ENCODE peak calls at places on chromosomes 13 and 19, in six cellular contexts. X is aorta, I is cardiac muscle cell, C is DND-41, P is stomach, U is heart right ventricle. D is an unnamed sample. For H3K9me3, the result is how much of the 10 kb centered on the place peaks cover.

GRCh38 chr13:108769213-108770070 is 140.0 kb downstream of the MYO16 start:
- DNase-seq in X (no peak), I (no peak), C (no peak), P (no peak), U (no peak), D (no peak)

GRCh38 chr13:110590577-110590976 is 24.8 kb upstream of the NAXD start:
- DNase-seq in X (no peak), I (no peak), C (no peak), P (peak), U (no peak), D (no peak)

GRCh38 chr13:44052843-44053607 is 173.3 kb downstream of the LACC1 start:
- DNase-seq in X (peak), I (peak), C (no peak), P (no peak), U (no peak), D (no peak)

GRCh38 chr13:50222569-50223332 is 207.5 kb downstream of the KCNRG start:
- DNase-seq in X (peak), I (peak), C (no peak), P (peak), U (peak), D (no peak)

GRCh38 chr13:28492527-28493367 is 2.2 kb downstream of the FLT1 start:
- DNase-seq in X (no peak), I (no peak), C (peak), P (no peak), U (no peak), D (no peak)

GRCh38 chr13:67223742-67224141 is 6.4 kb downstream of the PCDH9 start:
- DNase-seq in X (no peak), I (no peak), C (no peak), P (no peak), U (no peak), D (no peak)

GRCh38 chr13:50732712-50733111 is 110.8 kb downstream of the DLEU7 start:
- DNase-seq in X (no peak), I (peak), C (no peak), P (no peak), U (no peak), D (no peak)

GRCh38 chr13:113882716-113883115 is 18.8 kb upstream of the GAS6 start:
- DNase-seq in X (peak), I (no peak), C (no peak), P (no peak), U (no peak), D (no peak)

GRCh38 chr13:74794147-74794546 is 659.9 kb upstream of the KLF12 start:
- DNase-seq in X (no peak), I (no peak), C (peak), P (no peak), U (no peak), D (no peak)

GRCh38 chr19:18660051-18660910 is 23.2 kb upstream of the CRTC1 start:
- DNase-seq in X (peak), I (peak), C (no peak), P (no peak), U (peak), D (no peak)

GRCh38 chr13:48184260-48184659 is 48.7 kb upstream of the ITM2B start:
- DNase-seq in X (no peak), I (no peak), C (no peak), P (no peak), U (no peak), D (no peak)

GRCh38 chr19:38952395-38953165 is 21.8 kb downstream of the MRPS12 start:
- DNase-seq in X (no peak), I (peak), C (peak), P (peak), U (no peak), D (peak)

GRCh38 chr13:39855236-39855635 is 199.8 kb downstream of the COG6 start:
- DNase-seq in X (no peak), I (peak), C (no peak), P (no peak), U (no peak), D (no peak)

GRCh38 chr13:35514801-35515502 is 38.5 kb upstream of the MAB21L1 start:
- DNase-seq in X (no peak), I (no peak), C (no peak), P (no peak), U (no peak), D (no peak)

GRCh38 chr13:98581971-98582702 is 5.2 kb upstream of the STK24 start:
- DNase-seq in X (no peak), I (peak), C (no peak), P (no peak), U (no peak), D (no peak)

GRCh38 chr13:20359335-20359734 is 127.2 kb upstream of the GJB6 start:
- DNase-seq in X (no peak), I (peak), C (no peak), P (no peak), U (no peak), D (no peak)

GRCh38 chr13:51840917-51841316 is 4.1 kb downstream of the TMEM272 start:
- DNase-seq in X (no peak), I (no peak), C (no peak), P (no peak), U (no peak), D (no peak)

GRCh38 chr19:9945319-9945966 is 9.1 kb upstream of the OLFM2 start:
- DNase-seq in X (peak), I (peak), C (no peak), P (peak), U (peak), D (no peak)

GRCh38 chr13:81171065-81171647 is 830.2 kb upstream of the SPRY2 start:
- DNase-seq in X (no peak), I (peak), C (no peak), P (no peak), U (no peak), D (peak)

GRCh38 chr19:18428173-18428836 is 9.1 kb downstream of the SSBP4 start:
- DNase-seq in X (no peak), I (no peak), C (no peak), P (no peak), U (no peak), D (no peak)

GRCh38 chr19:12872941-12873890 is 8.0 kb downstream of the DNASE2 start:
- DNase-seq in X (no peak), I (peak), C (peak), P (peak), U (no peak), D (peak)

GRCh38 chr13:79735228-79735627 is 254.3 kb downstream of the NDFIP2 start:
- DNase-seq in X (no peak), I (peak), C (no peak), P (no peak), U (no peak), D (no peak)

GRCh38 chr13:30364133-30364532 is 56.8 kb upstream of the KATNAL1 start:
- DNase-seq in X (no peak), I (peak), C (no peak), P (no peak), U (no peak), D (no peak)

GRCh38 chr19:33156354-33156753 is 24.4 kb downstream of the WDR88 start:
- DNase-seq in X (no peak), I (peak), C (no peak), P (no peak), U (no peak), D (no peak)

GRCh38 chr19:40398417-40399056 is 8.6 kb upstream of the HIPK4 start:
- DNase-seq in X (no peak), I (no peak), C (no peak), P (peak), U (no peak), D (peak)

GRCh38 chr19:9940778-9941177 is 4.5 kb upstream of the OLFM2 start:
- DNase-seq in X (no peak), I (no peak), C (no peak), P (no peak), U (no peak), D (no peak)

DNA sequence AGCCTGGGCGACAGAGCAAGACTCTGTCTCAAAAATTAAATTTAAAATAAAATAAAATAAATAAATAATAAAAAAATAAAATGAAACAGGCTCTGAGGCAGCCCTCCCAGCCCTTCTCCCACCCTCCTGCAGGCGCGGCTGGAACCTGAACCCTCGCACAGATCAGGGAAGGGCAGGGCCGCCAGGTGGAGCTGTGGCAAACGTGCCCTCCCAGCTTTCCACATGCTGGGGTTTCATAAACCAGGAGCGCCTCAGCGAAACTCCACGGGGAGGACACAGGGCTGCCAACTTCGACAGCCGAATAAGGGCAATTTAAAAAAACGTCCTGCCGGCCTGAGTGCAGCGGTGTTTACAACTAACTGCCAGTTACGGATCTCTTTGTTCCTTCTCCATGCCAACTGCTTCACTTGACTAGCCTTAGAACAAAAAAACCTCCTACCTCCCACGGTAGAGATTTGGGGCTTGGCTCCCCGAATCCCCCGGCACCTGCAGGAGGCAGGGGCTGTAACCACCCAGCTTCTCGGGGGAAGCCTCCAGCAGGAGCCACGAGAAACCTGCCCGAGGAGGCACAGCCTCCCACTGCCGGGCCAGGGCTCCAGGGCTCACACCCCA is 15.9 kb downstream of the ZNF787 start:
- DNase-seq in X (peak), I (peak), C (no peak), P (peak), U (peak), D (no peak)
- H3K27ac ChIP-seq in X (no peak), I (peak), C (no peak), P (peak), U (no peak), D (no peak)

DNA sequence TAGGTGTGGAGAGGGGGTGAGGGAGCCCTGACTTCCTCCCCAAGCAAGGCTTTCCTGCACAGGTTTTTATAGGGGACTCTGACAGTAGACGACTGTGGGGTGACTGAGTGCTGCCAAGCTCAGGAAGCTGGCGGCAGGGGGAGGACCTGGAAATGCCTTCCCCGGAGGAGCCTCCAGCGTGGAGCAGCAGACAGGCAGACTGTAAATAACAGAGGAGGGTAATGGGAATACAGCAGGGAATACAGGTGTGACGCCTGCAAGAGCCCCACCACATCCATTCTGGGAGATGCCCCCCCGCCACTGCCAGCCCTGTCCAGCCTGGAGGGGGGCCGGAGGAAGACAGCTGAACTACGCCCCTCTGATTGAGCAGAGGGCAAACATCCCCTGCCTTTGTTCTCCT is 190.4 kb downstream of the UQCRFS1 start:
- DNase-seq in X (peak), I (no peak), C (no peak), P (no peak), U (no peak), D (no peak)
- H3K9me3 ChIP-seq in X (under half), I (under half), C (under half), P (under half), U (under half), D (under half)

GRCh38 chr19:30255783-30256509 is 116.2 kb upstream of the ZNF536 start:
- DNase-seq in X (no peak), I (no peak), C (no peak), P (no peak), U (no peak), D (no peak)
- H3K27ac ChIP-seq in X (no peak), I (no peak), C (no peak), P (no peak), U (no peak), D (no peak)

GRCh38 chr19:6967962-6968361 is 53.3 kb downstream of the MBD3L2B start:
- DNase-seq in X (no peak), I (no peak), C (no peak), P (no peak), U (no peak), D (no peak)

GRCh38 chr19:6971366-6971765 is 49.9 kb downstream of the MBD3L2B start:
- DNase-seq in X (no peak), I (no peak), C (no peak), P (no peak), U (no peak), D (no peak)

GRCh38 chr19:6970478-6970877 is 50.8 kb downstream of the MBD3L2B start:
- DNase-seq in X (no peak), I (no peak), C (peak), P (no peak), U (no peak), D (peak)

GRCh38 chr19:6969490-6969889 is 51.7 kb downstream of the MBD3L2B start:
- DNase-seq in X (no peak), I (no peak), C (no peak), P (no peak), U (no peak), D (no peak)

GRCh38 chr19:6970021-6970420 is 51.2 kb downstream of the MBD3L2B start:
- DNase-seq in X (no peak), I (no peak), C (no peak), P (no peak), U (no peak), D (no peak)
- H3K9me3 ChIP-seq in X (under half), I (under half), C (under half), P (under half), U (under half), D (under half)